ENCODE peak calls at places on chromosomes 4 and X, in four cellular contexts. M, D, S and Q are unnamed samples.

GRCh38 chr4:21884615-21885014 is 64.0 kb downstream of the KCNIP4 start:
- DNase-seq in M (no peak), D (no peak), S (no peak), Q (no peak)

GRCh38 chrX:109049903-109050302 is 313.5 kb upstream of the IRS4 start:
- DNase-seq in M (no peak), D (peak; percentile 78), S (no peak), Q (no peak)

GRCh38 chr4:123127865-123128264 is 205.5 kb upstream of the NUDT6 start:
- DNase-seq in M (no peak), D (no peak), S (peak; percentile 5), Q (no peak)

GRCh38 chr4:184329235-184330007 is 111.7 kb upstream of the ENPP6 start:
- DNase-seq in M (no peak), D (peak; percentile 24), S (peak; percentile 53), Q (no peak)

GRCh38 chr4:187127456-187127855 is 403.8 kb upstream of the FAT1 start:
- DNase-seq in M (no peak), D (no peak), S (no peak), Q (no peak)

GRCh38 chr4:167221074-167221473 is 13.2 kb downstream of the SPOCK3 start:
- DNase-seq in M (no peak), D (no peak), S (no peak), Q (no peak)

GRCh38 chrX:134721766-134722532 is 63.7 kb upstream of the PLAC1 start:
- DNase-seq in M (no peak), D (no peak), S (no peak), Q (no peak)

GRCh38 chrX:71617742-71618141 is 569 bp downstream of the CXCR3 start:
- DNase-seq in M (no peak), D (no peak), S (no peak), Q (no peak)

GRCh38 chr4:146132445-146132844 is 43.1 kb upstream of the LSM6 start:
- DNase-seq in M (no peak), D (no peak), S (no peak), Q (no peak)

GRCh38 chr4:73520821-73521220 is 39.3 kb downstream of the AFM start:
- DNase-seq in M (no peak), D (peak; percentile 93), S (no peak), Q (no peak)

GRCh38 chrX:131671714-131672113 is 127.8 kb downstream of the OR13H1 start:
- DNase-seq in M (no peak), D (no peak), S (no peak), Q (no peak)

GRCh38 chr4:80202784-80203553 is 5.7 kb downstream of the PRDM8 start:
- DNase-seq in M (no peak), D (peak; percentile 81), S (no peak), Q (peak; percentile 46)